ENCODE peak calls at places on chromosomes 4 and X, in ten cellular contexts. I, T, P, F, J, Z, V, N, A and K are unnamed samples.

GRCh38 chr4:106032851-106033286 is 137.6 kb downstream of the NPNT start:
- DNase-seq in V (no peak), F (no peak), P (peak), T (no peak), Z (no peak), N (no peak), A (no peak), I (no peak), J (no peak), K (no peak)

GRCh38 chrX:119687661-119688413 is 5.1 kb downstream of the SEPTIN6 start:
- DNase-seq in P (no peak), J (no peak), I (no peak), V (no peak), T (no peak), F (no peak), A (no peak), Z (no peak), N (no peak), K (no peak)

GRCh38 chrX:129037389-129037788 is 485.9 kb downstream of the SMARCA1 start:
- DNase-seq in I (no peak), P (no peak), J (no peak), V (no peak), F (no peak), A (no peak), T (no peak), N (no peak), Z (no peak), K (no peak)

GRCh38 chr4:83112678-83113428 is 1.7 kb downstream of the PLAC8 start:
- DNase-seq in J (no peak), A (no peak), T (no peak), P (peak), I (no peak), N (no peak), F (no peak), Z (no peak), V (no peak), K (no peak)

GRCh38 chrX:115560978-115561604 is at the start of gene PLS3:
- DNase-seq in T (peak), N (peak), F (peak), J (peak), P (peak), A (no peak), V (peak), I (peak), Z (peak), K (peak)

GRCh38 chrX:134158821-134159512 is 78.0 kb upstream of the CCDC160 start:
- DNase-seq in I (no peak), Z (no peak), F (no peak), P (no peak), V (no peak), T (no peak), J (no peak), A (no peak), N (no peak), K (no peak)

GRCh38 chrX:9071031-9071650 is 37.2 kb upstream of the FAM9B start:
- DNase-seq in P (no peak), T (no peak), V (no peak), J (no peak), I (no peak), F (no peak), N (no peak), A (no peak), Z (no peak), K (no peak)

GRCh38 chr4:73776363-73776762 is 36.0 kb downstream of the CXCL8 start:
- DNase-seq in F (no peak), N (peak), T (peak), P (peak), J (no peak), A (peak), V (peak), Z (no peak), I (no peak), K (peak)

GRCh38 chrX:110402091-110402854 is 43.6 kb downstream of the RTL9 start:
- DNase-seq in T (no peak), I (no peak), J (no peak), Z (peak), N (peak), F (peak), A (peak), V (peak), P (no peak), K (peak)

GRCh38 chr4:97987019-97987648 is 156.1 kb downstream of the STPG2 start:
- DNase-seq in P (peak), Z (no peak), A (peak), I (no peak), N (no peak), T (no peak), J (peak), V (no peak), F (peak), K (no peak)

GRCh38 chr4:123746981-123747380 is 350.4 kb downstream of the SPRY1 start:
- DNase-seq in T (no peak), N (no peak), F (no peak), P (no peak), Z (no peak), A (no peak), I (no peak), V (no peak), J (no peak), K (no peak)
- TF ChIP-seq EP300 in T (no peak), N (no peak), F (no peak), P (no peak), Z (no peak), A (no peak), I (no peak), V (no peak), J (no peak), K (no peak)

GRCh38 chr4:134687646-134688628 is 486.3 kb upstream of the PABPC4L start:
- DNase-seq in Z (no peak), F (no peak), N (no peak), T (no peak), I (no peak), P (no peak), A (no peak), J (no peak), V (no peak), K (no peak)
- TF ChIP-seq EP300 in Z (no peak), F (no peak), N (no peak), T (no peak), I (no peak), P (no peak), A (no peak), J (no peak), V (no peak), K (no peak)

GRCh38 chrX:11655282-11655985 is 10.3 kb downstream of the ARHGAP6 start:
- DNase-seq in I (no peak), J (no peak), F (no peak), Z (no peak), N (no peak), P (no peak), T (no peak), A (no peak), V (no peak), K (no peak)
- TF ChIP-seq EP300 in I (no peak), J (no peak), F (no peak), Z (no peak), N (no peak), P (no peak), T (no peak), A (no peak), V (no peak), K (no peak)

GRCh38 chrX:1597345-1598020 is 6.1 kb downstream of the AKAP17A start:
- DNase-seq in J (no peak), V (no peak), A (no peak), P (no peak), F (no peak), Z (no peak), N (no peak), I (no peak), T (peak), K (no peak)
- TF ChIP-seq EP300 in J (no peak), V (no peak), A (no peak), P (no peak), F (no peak), Z (no peak), N (no peak), I (no peak), T (no peak), K (no peak)